ENCODE peak calls at places on chromosomes 1 and 21, in five cellular contexts. G is heart left ventricle; W is neural progenitor cell; H is CD8-positive, alpha-beta memory T cell; E is astrocyte. I is an unnamed sample.
A peak's percentile ranks its signal among the peaks of the same experiment; 100 is the strongest.

GRCh38 chr1:7554343-7555270 is 216.5 kb upstream of the VAMP3 start:
- DNase-seq in G (no peak), W (no peak), H (no peak), E (peak; percentile 12), I (no peak)

GRCh38 chr1:206634365-206635079 is 814 bp upstream of the DYRK3 start:
- DNase-seq in G (peak; percentile 91), W (peak; percentile 95), H (peak; percentile 75), E (peak; percentile 67), I (peak; percentile 80)

GRCh38 chr1:173479649-173480048 is 2.5 kb downstream of the PRDX6 start:
- DNase-seq in G (no peak), W (no peak), H (no peak), E (peak; percentile 23), I (no peak)

GRCh38 chr1:212520746-212521145 is 87.8 kb upstream of the ATF3 start:
- DNase-seq in G (no peak), W (no peak), H (no peak), E (no peak), I (no peak)

GRCh38 chr1:116540088-116540487 is 30.7 kb downstream of the CD58 start:
- DNase-seq in G (no peak), W (no peak), H (no peak), E (no peak), I (no peak)

GRCh38 chr1:109749221-109749620 is 8.4 kb upstream of the GSTM3 start:
- DNase-seq in G (no peak), W (no peak), H (no peak), E (no peak), I (no peak)

GRCh38 chr1:108960719-108961118 is 2.6 kb downstream of the CLCC1 start:
- DNase-seq in G (no peak), W (no peak), H (no peak), E (no peak), I (no peak)

GRCh38 chr21:36428789-36429671 is 43.8 kb downstream of the CHAF1B start:
- DNase-seq in G (no peak), W (no peak), H (no peak), E (peak; percentile 53), I (no peak)

DNA sequence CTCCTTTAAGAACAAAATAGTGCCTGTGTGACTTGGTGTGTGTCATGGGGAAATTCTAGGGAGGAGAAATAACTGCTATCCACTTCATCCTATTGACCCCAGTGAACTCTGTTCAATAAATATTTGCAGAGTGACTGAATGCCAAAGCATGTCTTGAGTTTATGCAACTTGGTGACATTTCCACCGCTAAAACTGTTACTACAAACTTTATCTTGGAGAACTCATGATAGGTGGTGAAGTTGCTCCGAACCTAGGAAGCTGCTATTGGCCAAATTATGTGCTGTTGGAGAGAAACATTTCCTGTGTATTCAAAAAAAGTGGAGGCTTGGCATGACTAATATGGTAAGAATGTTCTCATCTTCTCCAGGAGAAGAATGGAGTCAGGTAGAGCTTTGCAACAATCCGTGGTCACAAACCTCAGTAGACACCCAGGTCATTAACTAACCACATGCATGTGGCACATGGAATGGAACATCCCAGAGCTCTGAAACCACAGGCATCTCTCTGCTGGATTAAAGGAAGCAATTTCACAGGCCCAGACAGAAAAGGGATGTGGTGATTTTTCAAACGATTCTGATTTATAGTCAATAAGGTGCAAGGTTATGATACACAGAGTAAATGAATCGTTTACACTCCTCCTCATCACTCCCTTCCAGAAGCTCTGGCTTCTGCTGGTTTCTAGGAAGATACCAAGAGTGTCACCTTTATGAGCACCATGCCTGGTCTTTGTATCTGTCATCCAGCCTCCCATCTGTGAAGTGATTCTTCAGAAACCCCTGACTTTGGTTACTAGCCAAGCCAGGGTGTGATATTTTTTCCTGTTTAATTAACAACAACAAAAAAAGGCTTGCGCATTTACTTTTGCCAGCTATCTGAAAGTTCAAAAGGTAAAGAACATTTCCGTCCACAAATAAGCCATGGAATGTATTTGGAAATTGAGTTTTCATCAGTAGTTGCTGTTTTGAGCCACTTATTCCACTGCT is 361.1 kb downstream of the TGFB2 start:
- DNase-seq in G (no peak), W (no peak), H (no peak), E (peak; percentile 100), I (no peak)
- H3K27ac ChIP-seq in G (no peak overlapping the region), W (no peak overlapping the region), H (no peak overlapping the region), E (peak overlapping the region; percentile 82), I (no peak overlapping the region)

GRCh38 chr1:15168479-15168878 is 14.9 kb downstream of the TMEM51 start:
- DNase-seq in G (no peak), W (no peak), H (no peak), E (peak; percentile 94), I (no peak)

GRCh38 chr1:15172405-15173259 is 19.1 kb downstream of the TMEM51 start:
- DNase-seq in G (no peak), W (no peak), H (no peak), E (no peak), I (no peak)

GRCh38 chr1:15171271-15171908 is 17.8 kb downstream of the TMEM51 start:
- DNase-seq in G (no peak), W (no peak), H (no peak), E (no peak), I (no peak)

GRCh38 chr1:15167386-15167785 is 13.8 kb downstream of the TMEM51 start:
- DNase-seq in G (no peak), W (no peak), H (no peak), E (no peak), I (no peak)

GRCh38 chr1:15170071-15170470 is 16.5 kb downstream of the TMEM51 start:
- DNase-seq in G (no peak), W (no peak), H (no peak), E (no peak), I (no peak)
- H3K27ac ChIP-seq in G (no peak overlapping the region), W (no peak overlapping the region), H (no peak overlapping the region), E (no peak overlapping the region), I (no peak overlapping the region)

GRCh38 chr1:25694167-25694566 is 77.6 kb downstream of the MAN1C1 start:
- DNase-seq in G (no peak), W (no peak), H (no peak), E (peak; percentile 56), I (peak; percentile 42)
- H3K27ac ChIP-seq in G (peak overlapping the region; percentile 85), W (no peak overlapping the region), H (no peak overlapping the region), E (no peak overlapping the region), I (peak overlapping the region; percentile 74)

DNA sequence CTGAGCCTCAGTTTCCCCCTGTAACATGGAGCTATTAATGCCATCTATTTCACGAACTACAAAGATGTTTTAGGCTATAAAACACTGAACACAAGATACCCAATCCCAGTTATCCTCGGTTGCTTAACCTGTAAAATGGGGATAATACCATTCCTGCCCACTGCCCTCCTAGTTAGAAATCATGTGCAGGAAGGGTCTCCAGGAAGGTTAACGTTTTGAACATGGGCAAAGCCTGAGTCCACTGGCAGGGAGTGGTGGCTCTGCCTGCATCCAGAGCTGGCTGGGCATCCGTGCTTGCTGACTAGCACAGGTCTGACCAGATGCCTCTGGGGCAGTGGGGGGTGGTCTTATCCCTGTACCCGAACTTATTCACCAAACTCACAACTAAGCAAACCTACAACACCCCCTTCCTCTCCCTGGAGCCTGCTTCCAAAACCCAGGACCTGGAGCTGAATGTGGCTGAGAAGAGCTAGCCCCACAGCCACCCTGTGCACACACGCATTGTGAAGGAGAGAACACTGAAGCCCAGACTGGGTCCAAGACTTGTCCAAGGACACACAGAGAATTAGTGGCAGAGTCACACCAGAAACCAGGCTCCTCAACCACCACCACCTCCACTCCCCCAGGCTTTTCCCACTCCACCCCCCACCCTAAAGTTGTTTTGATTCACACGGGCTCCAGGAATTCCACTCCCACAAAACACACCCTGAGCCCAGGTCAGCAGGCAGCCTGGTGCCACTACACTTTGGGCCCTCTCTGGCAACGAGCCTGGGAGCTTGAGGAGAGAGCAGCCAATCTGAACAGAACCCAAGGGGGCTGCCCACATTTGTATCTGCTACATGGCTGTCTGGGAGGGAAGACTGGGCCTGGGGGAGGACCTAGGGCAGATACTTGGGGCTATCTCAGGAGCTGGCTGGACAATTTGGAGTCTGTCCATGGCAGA is 1.6 kb downstream of the E2F2 start:
- DNase-seq in G (no peak), W (no peak), H (no peak), E (no peak), I (no peak)
- H3K27ac ChIP-seq in G (no peak overlapping the region), W (no peak overlapping the region), H (peak overlapping the region; percentile 48), E (no peak overlapping the region), I (no peak overlapping the region)

GRCh38 chr1:74697832-74698231 is 24.2 kb upstream of the ERICH3 start:
- DNase-seq in G (no peak), W (no peak), H (no peak), E (no peak), I (no peak)
- H3K27ac ChIP-seq in G (no peak overlapping the region), W (no peak overlapping the region), H (no peak overlapping the region), E (no peak overlapping the region), I (no peak overlapping the region)

GRCh38 chr21:42219606-42220137 is 732 bp downstream of the ABCG1 start:
- DNase-seq in G (no peak), W (peak; percentile 57), H (no peak), E (no peak), I (peak; percentile 33)
- H3K27ac ChIP-seq in G (peak overlapping the region; percentile 86), W (no peak overlapping the region), H (peak overlapping the region; percentile 86), E (no peak overlapping the region), I (peak overlapping the region; percentile 99)